ENCODE peak calls at places on chromosomes 1 and 21, in ten cellular contexts. Z is fibroblast of mammary gland, T is HFFc6, E is WTC11, C is uterus, W is dorsolateral prefrontal cortex, B is endothelial cell, V is IMR-90, L is pancreas, X is omental fat pad. S is an unnamed sample.

GRCh38 chr1:86915737-86916235 is 1.4 kb downstream of the HS2ST1 start:
- DNase-seq in Z (no peak), B (no peak), E (no peak), L (no peak), T (no peak), X (no peak), C (no peak), W (no peak), V (no peak), S (no peak)

GRCh38 chr1:7648761-7649384 is 122.2 kb upstream of the VAMP3 start:
- DNase-seq in W (no peak), L (peak; percentile 62), B (no peak), Z (peak; percentile 2), E (no peak), V (peak; percentile 23), T (no peak), X (no peak), C (peak; percentile 78), S (no peak)

GRCh38 chr1:229998980-229999379 is 68.1 kb upstream of the GALNT2 start:
- DNase-seq in L (no peak), B (no peak), W (no peak), Z (peak; percentile 7), E (no peak), X (no peak), V (no peak), T (no peak), C (peak; percentile 40), S (no peak)

GRCh38 chr1:243343970-243344749 is 88.3 kb downstream of the SDCCAG8 start:
- DNase-seq in C (no peak), B (no peak), V (peak; percentile 40), L (no peak), Z (peak; percentile 49), E (no peak), T (peak; percentile 34), W (no peak), X (no peak), S (no peak)

GRCh38 chr21:28828981-28829380 is 163.7 kb downstream of the LTN1 start:
- DNase-seq in C (no peak), L (no peak), Z (no peak), X (no peak), V (no peak), E (no peak), W (no peak), B (no peak), T (no peak), S (no peak)

GRCh38 chr21:16865612-16866011 is 647.2 kb upstream of the CXADR start:
- DNase-seq in E (no peak), L (no peak), T (no peak), X (no peak), B (no peak), V (peak; percentile 1), Z (peak; percentile 10), W (no peak), C (no peak), S (no peak)

GRCh38 chr21:41431788-41432548 is 5.9 kb downstream of the MX1 start:
- DNase-seq in W (no peak), X (no peak), T (no peak), E (no peak), V (no peak), Z (no peak), B (no peak), C (no peak), L (no peak), S (no peak)

GRCh38 chr1:21685944-21686678 is 17.0 kb upstream of the RAP1GAP start:
- DNase-seq in Z (no peak), L (no peak), X (no peak), W (no peak), V (no peak), B (no peak), T (no peak), C (no peak), E (no peak), S (no peak)

GRCh38 chr21:38531610-38532009 is 33.3 kb upstream of the ERG start:
- DNase-seq in E (no peak), B (no peak), V (no peak), W (no peak), T (no peak), L (no peak), C (no peak), Z (peak; percentile 16), X (no peak), S (no peak)

GRCh38 chr1:83760211-83760978 is 238.5 kb downstream of the TTLL7 start:
- DNase-seq in V (no peak), X (no peak), C (no peak), L (no peak), B (no peak), T (no peak), Z (no peak), W (no peak), E (no peak), S (peak; percentile 26)

GRCh38 chr1:113758631-113759340 is 500 bp downstream of the PHTF1 start:
- DNase-seq in C (peak; percentile 50), Z (peak; percentile 48), T (peak; percentile 32), L (peak; percentile 74), W (peak; percentile 61), V (peak; percentile 25), B (peak; percentile 73), E (peak; percentile 83), X (peak; percentile 38), S (no peak)

GRCh38 chr1:15852036-15852827 is 4.7 kb downstream of the SPEN start:
- DNase-seq in V (peak; percentile 44), L (no peak), B (no peak), T (no peak), W (no peak), C (no peak), X (no peak), Z (no peak), E (no peak), S (no peak)

GRCh38 chr1:204261746-204262505 is 48.1 kb upstream of the GOLT1A start:
- DNase-seq in X (no peak), T (peak; percentile 54), C (no peak), L (no peak), E (no peak), B (no peak), W (no peak), V (peak; percentile 77), Z (peak; percentile 69), S (no peak)

GRCh38 chr1:172143384-172144025 is 277.0 kb upstream of the C1orf105 start:
- DNase-seq in B (no peak), W (no peak), T (no peak), V (peak; percentile 70), E (no peak), C (no peak), Z (peak; percentile 75), X (no peak), L (no peak), S (no peak)

GRCh38 chr1:68347415-68347814 is 102.3 kb downstream of the RPE65 start:
- DNase-seq in B (no peak), Z (no peak), T (no peak), X (no peak), C (no peak), L (no peak), V (no peak), W (no peak), E (no peak), S (no peak)

GRCh38 chr1:108209456-108210108 is 9.4 kb upstream of the SLC25A24 start:
- DNase-seq in B (no peak), W (no peak), L (no peak), C (no peak), V (no peak), X (no peak), Z (no peak), E (no peak), T (no peak), S (no peak)

GRCh38 chr1:161198877-161199431 is at the start of gene ADAMTS4:
- DNase-seq in V (peak; percentile 76), E (peak; percentile 42), X (peak; percentile 78), B (no peak), C (peak; percentile 92), W (peak; percentile 93), T (peak; percentile 82), Z (peak; percentile 98), L (no peak), S (no peak)

DNA sequence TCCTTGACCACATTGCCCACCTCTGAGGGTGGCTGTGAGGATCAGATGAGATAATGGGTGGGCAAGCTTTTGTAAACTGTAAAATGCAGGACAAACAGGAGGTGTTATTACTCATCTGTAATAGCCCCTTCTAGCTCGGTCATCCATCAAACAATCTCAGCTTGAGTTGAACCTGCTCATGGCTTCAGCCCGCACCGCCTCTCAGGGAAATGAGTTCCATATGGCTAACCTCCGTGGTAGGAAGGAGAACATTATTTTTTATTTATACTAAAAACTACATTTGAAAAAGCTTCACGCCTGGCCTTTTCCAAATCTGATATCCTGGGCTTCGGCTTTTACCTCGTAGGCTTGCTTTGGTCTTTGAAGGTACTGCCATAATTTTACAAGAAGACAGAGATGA is 116.2 kb upstream of the USP24 start:
- DNase-seq in V (no peak), X (no peak), T (no peak), W (no peak), L (no peak), B (no peak), Z (no peak), C (no peak), E (no peak), S (no peak)
- TF ChIP-seq CTCF in V (no peak), X (no peak), T (no peak), W (no peak), L (no peak), B (no peak), Z (no peak), C (no peak), E (no peak), S (no peak)

GRCh38 chr1:223811634-223812101 is 34.1 kb downstream of the TP53BP2 start:
- DNase-seq in Z (peak; percentile 61), W (no peak), L (no peak), V (peak; percentile 49), X (no peak), E (no peak), T (peak; percentile 50), C (no peak), B (no peak), S (no peak)
- TF ChIP-seq CTCF in Z (peak; percentile 55), W (peak; percentile 79), L (peak; percentile 5), V (peak; percentile 57), X (no peak), E (no peak), T (peak; percentile 76), C (peak; percentile 56), B (no peak), S (peak; percentile 86)

GRCh38 chr1:201119206-201119814 is 7.1 kb upstream of the CACNA1S start:
- DNase-seq in C (no peak), T (peak; percentile 6), W (no peak), L (no peak), E (peak; percentile 77), X (no peak), B (peak; percentile 73), V (peak; percentile 36), Z (peak; percentile 39), S (no peak)
- TF ChIP-seq CTCF in C (peak; percentile 10), T (peak; percentile 74), W (peak; percentile 64), L (peak; percentile 23), E (peak; percentile 71), X (no peak), B (peak; percentile 78), V (peak; percentile 52), Z (peak; percentile 56), S (peak; percentile 70)

DNA sequence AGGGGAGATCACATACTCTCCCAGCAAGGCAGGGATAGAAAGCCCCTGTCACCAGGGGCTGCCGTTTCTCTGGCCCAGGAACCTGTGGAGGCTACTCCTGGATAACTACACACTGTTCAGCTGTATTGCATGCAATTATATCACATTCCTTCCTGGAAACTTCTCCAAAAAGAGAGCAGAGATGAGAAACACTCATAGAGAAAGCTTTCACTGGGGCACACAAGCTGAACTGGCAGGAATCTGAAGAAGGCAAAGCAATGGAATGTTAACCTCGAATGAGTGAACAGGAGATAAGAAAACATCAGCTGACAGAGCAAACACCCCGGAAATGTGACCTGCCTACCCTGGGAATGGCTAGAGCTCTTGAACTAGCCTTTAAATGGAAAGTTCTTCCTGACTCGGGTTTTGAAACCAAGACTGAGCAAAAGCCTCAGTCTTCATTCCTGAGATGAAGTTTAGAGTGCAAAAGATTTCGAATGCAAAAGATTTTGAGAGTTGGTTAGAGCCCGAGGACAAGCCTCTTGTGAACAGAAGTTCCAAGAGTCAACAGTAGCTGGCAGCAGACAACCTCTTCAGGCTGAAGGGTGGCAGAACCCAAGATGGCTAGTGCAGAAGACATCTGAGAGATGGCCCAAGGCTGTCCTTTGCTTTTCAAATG is 32.3 kb downstream of the CCN1 start:
- DNase-seq in B (no peak), C (no peak), L (peak; percentile 28), T (peak; percentile 92), X (no peak), V (peak; percentile 94), W (no peak), E (no peak), Z (peak; percentile 72), S (no peak)
- TF ChIP-seq CTCF in B (no peak), C (no peak), L (peak; percentile 41), T (peak; percentile 79), X (no peak), V (peak; percentile 76), W (peak; percentile 33), E (no peak), Z (peak; percentile 68), S (no peak)

S was measured in D721Med.